ENCODE peak calls at places on chromosomes 13 and 19, in seven cellular contexts. One of them, this sample, is unnamed.

GRCh38 chr19:7272856-7273578 is 21.2 kb downstream of the INSR start:
- DNase-seq in transverse colon: no peak
- DNase-seq in cardiac muscle cell: peak
- DNase-seq in PC-3: no peak
- DNase-seq in CD8-positive, alpha-beta T cell: no peak
- DNase-seq in right lobe of liver: no peak
- DNase-seq in tibial artery: no peak
- DNase-seq in this sample: no peak

GRCh38 chr19:4977299-4978174 is 8.6 kb downstream of the KDM4B start:
- DNase-seq in tibial artery: peak
- DNase-seq in PC-3: no peak
- DNase-seq in CD8-positive, alpha-beta T cell: no peak
- DNase-seq in cardiac muscle cell: peak
- DNase-seq in right lobe of liver: peak
- DNase-seq in transverse colon: peak
- DNase-seq in this sample: no peak

GRCh38 chr13:96492758-96493157 is 402.9 kb downstream of the HS6ST3 start:
- DNase-seq in tibial artery: no peak
- DNase-seq in CD8-positive, alpha-beta T cell: no peak
- DNase-seq in right lobe of liver: no peak
- DNase-seq in PC-3: no peak
- DNase-seq in transverse colon: no peak
- DNase-seq in cardiac muscle cell: no peak
- DNase-seq in this sample: no peak

GRCh38 chr13:111904701-111905608 is 162.0 kb upstream of the SOX1 start:
- DNase-seq in transverse colon: no peak
- DNase-seq in cardiac muscle cell: no peak
- DNase-seq in PC-3: no peak
- DNase-seq in right lobe of liver: peak
- DNase-seq in CD8-positive, alpha-beta T cell: no peak
- DNase-seq in tibial artery: no peak
- DNase-seq in this sample: peak

GRCh38 chr19:29524201-29524911 is 1.4 kb upstream of the VSTM2B start:
- DNase-seq in CD8-positive, alpha-beta T cell: no peak
- DNase-seq in right lobe of liver: no peak
- DNase-seq in transverse colon: no peak
- DNase-seq in cardiac muscle cell: no peak
- DNase-seq in tibial artery: no peak
- DNase-seq in PC-3: no peak
- DNase-seq in this sample: no peak

GRCh38 chr19:7294571-7295212 is 478 bp upstream of the INSR start:
- DNase-seq in transverse colon: peak
- DNase-seq in cardiac muscle cell: peak
- DNase-seq in CD8-positive, alpha-beta T cell: no peak
- DNase-seq in PC-3: peak
- DNase-seq in tibial artery: peak
- DNase-seq in right lobe of liver: peak
- DNase-seq in this sample: no peak

GRCh38 chr13:77345150-77345780 is 18.4 kb upstream of the MYCBP2 start:
- DNase-seq in transverse colon: no peak
- DNase-seq in right lobe of liver: no peak
- DNase-seq in CD8-positive, alpha-beta T cell: no peak
- DNase-seq in cardiac muscle cell: no peak
- DNase-seq in tibial artery: no peak
- DNase-seq in PC-3: no peak
- DNase-seq in this sample: no peak

GRCh38 chr13:22893777-22894176 is 287.0 kb upstream of the SGCG start:
- DNase-seq in tibial artery: no peak
- DNase-seq in PC-3: no peak
- DNase-seq in transverse colon: no peak
- DNase-seq in cardiac muscle cell: no peak
- DNase-seq in right lobe of liver: no peak
- DNase-seq in CD8-positive, alpha-beta T cell: no peak
- DNase-seq in this sample: no peak

GRCh38 chr13:113458218-113459065 is 5.2 kb upstream of the ADPRHL1 start:
- DNase-seq in transverse colon: no peak
- DNase-seq in tibial artery: no peak
- DNase-seq in CD8-positive, alpha-beta T cell: no peak
- DNase-seq in right lobe of liver: peak
- DNase-seq in PC-3: no peak
- DNase-seq in cardiac muscle cell: peak
- DNase-seq in this sample: no peak

GRCh38 chr13:67147257-67148218 is 82.6 kb downstream of the PCDH9 start:
- DNase-seq in transverse colon: no peak
- DNase-seq in right lobe of liver: no peak
- DNase-seq in cardiac muscle cell: peak
- DNase-seq in PC-3: peak
- DNase-seq in tibial artery: no peak
- DNase-seq in CD8-positive, alpha-beta T cell: no peak
- DNase-seq in this sample: no peak

GRCh38 chr13:66640231-66640630 is 589.9 kb downstream of the PCDH9 start:
- DNase-seq in right lobe of liver: no peak
- DNase-seq in transverse colon: no peak
- DNase-seq in cardiac muscle cell: no peak
- DNase-seq in CD8-positive, alpha-beta T cell: no peak
- DNase-seq in tibial artery: no peak
- DNase-seq in PC-3: no peak
- DNase-seq in this sample: no peak

GRCh38 chr19:28836366-28836765 is 376.6 kb downstream of the UQCRFS1 start:
- DNase-seq in transverse colon: no peak
- DNase-seq in right lobe of liver: no peak
- DNase-seq in tibial artery: no peak
- DNase-seq in PC-3: no peak
- DNase-seq in CD8-positive, alpha-beta T cell: no peak
- DNase-seq in cardiac muscle cell: no peak
- DNase-seq in this sample: no peak

GRCh38 chr13:20127263-20127562 is 33.6 kb downstream of the GJA3 start:
- DNase-seq in right lobe of liver: no peak
- DNase-seq in transverse colon: no peak
- DNase-seq in tibial artery: no peak
- DNase-seq in PC-3: no peak
- DNase-seq in cardiac muscle cell: peak
- DNase-seq in CD8-positive, alpha-beta T cell: no peak
- DNase-seq in this sample: no peak

GRCh38 chr19:51735759-51736449 is 12.1 kb upstream of the HAS1 start:
- DNase-seq in transverse colon: peak
- DNase-seq in cardiac muscle cell: peak
- DNase-seq in right lobe of liver: peak
- DNase-seq in PC-3: no peak
- DNase-seq in CD8-positive, alpha-beta T cell: no peak
- DNase-seq in tibial artery: peak
- DNase-seq in this sample: no peak

GRCh38 chr19:23273022-23273593 is 22.9 kb upstream of the ZNF724 start:
- DNase-seq in tibial artery: peak
- DNase-seq in transverse colon: peak
- DNase-seq in PC-3: no peak
- DNase-seq in right lobe of liver: no peak
- DNase-seq in cardiac muscle cell: no peak
- DNase-seq in CD8-positive, alpha-beta T cell: no peak
- DNase-seq in this sample: no peak

GRCh38 chr13:93882086-93882651 is 597.3 kb downstream of the DCT start:
- DNase-seq in cardiac muscle cell: no peak
- DNase-seq in tibial artery: no peak
- DNase-seq in CD8-positive, alpha-beta T cell: no peak
- DNase-seq in PC-3: peak
- DNase-seq in transverse colon: no peak
- DNase-seq in right lobe of liver: no peak
- DNase-seq in this sample: no peak

GRCh38 chr19:16355293-16356043 is 30.8 kb downstream of the KLF2 start:
- DNase-seq in right lobe of liver: no peak
- DNase-seq in CD8-positive, alpha-beta T cell: no peak
- DNase-seq in PC-3: no peak
- DNase-seq in tibial artery: no peak
- DNase-seq in cardiac muscle cell: peak
- DNase-seq in transverse colon: no peak
- DNase-seq in this sample: no peak

GRCh38 chr13:112703935-112704633 is 14.2 kb downstream of the ATP11A start:
- DNase-seq in cardiac muscle cell: peak
- DNase-seq in right lobe of liver: peak
- DNase-seq in tibial artery: no peak
- DNase-seq in PC-3: no peak
- DNase-seq in CD8-positive, alpha-beta T cell: no peak
- DNase-seq in transverse colon: peak
- DNase-seq in this sample: no peak

GRCh38 chr13:112587767-112588489 is at the start of gene TUBGCP3:
- DNase-seq in right lobe of liver: peak
- DNase-seq in tibial artery: peak
- DNase-seq in PC-3: peak
- DNase-seq in cardiac muscle cell: peak
- DNase-seq in CD8-positive, alpha-beta T cell: peak
- DNase-seq in transverse colon: peak
- DNase-seq in this sample: peak

GRCh38 chr13:49711218-49711863 is 20.1 kb upstream of the EBPL start:
- DNase-seq in CD8-positive, alpha-beta T cell: no peak
- DNase-seq in right lobe of liver: no peak
- DNase-seq in tibial artery: no peak
- DNase-seq in transverse colon: no peak
- DNase-seq in PC-3: peak
- DNase-seq in cardiac muscle cell: peak
- DNase-seq in this sample: no peak

GRCh38 chr19:51750381-51751124 is 1.1 kb downstream of the FPR1 start:
- DNase-seq in transverse colon: no peak
- DNase-seq in tibial artery: no peak
- DNase-seq in right lobe of liver: no peak
- DNase-seq in CD8-positive, alpha-beta T cell: no peak
- DNase-seq in cardiac muscle cell: peak
- DNase-seq in PC-3: no peak
- DNase-seq in this sample: no peak

GRCh38 chr19:2949939-2950285 is 5.1 kb upstream of the ZNF77 start:
- DNase-seq in CD8-positive, alpha-beta T cell: no peak
- DNase-seq in tibial artery: peak
- DNase-seq in transverse colon: no peak
- DNase-seq in PC-3: peak
- DNase-seq in cardiac muscle cell: peak
- DNase-seq in right lobe of liver: no peak
- DNase-seq in this sample: no peak

GRCh38 chr19:2944775-2945574 is at the start of gene ZNF77:
- DNase-seq in PC-3: peak
- DNase-seq in right lobe of liver: peak
- DNase-seq in cardiac muscle cell: peak
- DNase-seq in transverse colon: peak
- DNase-seq in CD8-positive, alpha-beta T cell: peak
- DNase-seq in tibial artery: peak
- DNase-seq in this sample: peak

GRCh38 chr19:2945575-2946184 is 909 bp upstream of the ZNF77 start:
- DNase-seq in transverse colon: no peak
- DNase-seq in tibial artery: no peak
- DNase-seq in PC-3: no peak
- DNase-seq in right lobe of liver: no peak
- DNase-seq in cardiac muscle cell: no peak
- DNase-seq in CD8-positive, alpha-beta T cell: no peak
- DNase-seq in this sample: no peak

GRCh38 chr19:2942928-2943640 is 1.7 kb downstream of the ZNF77 start:
- DNase-seq in tibial artery: no peak
- DNase-seq in PC-3: no peak
- DNase-seq in cardiac muscle cell: no peak
- DNase-seq in right lobe of liver: no peak
- DNase-seq in transverse colon: no peak
- DNase-seq in CD8-positive, alpha-beta T cell: no peak
- DNase-seq in this sample: no peak

GRCh38 chr19:2944403-2944774 is 382 bp downstream of the ZNF77 start:
- DNase-seq in PC-3: no peak
- DNase-seq in CD8-positive, alpha-beta T cell: no peak
- DNase-seq in tibial artery: no peak
- DNase-seq in cardiac muscle cell: no peak
- DNase-seq in transverse colon: no peak
- DNase-seq in right lobe of liver: no peak
- DNase-seq in this sample: no peak
- H3K27ac ChIP-seq in PC-3: no peak
- H3K27ac ChIP-seq in CD8-positive, alpha-beta T cell: peak
- H3K27ac ChIP-seq in tibial artery: peak
- H3K27ac ChIP-seq in cardiac muscle cell: no peak
- H3K27ac ChIP-seq in transverse colon: peak
- H3K27ac ChIP-seq in right lobe of liver: peak
- H3K27ac ChIP-seq in this sample: no peak

DNA sequence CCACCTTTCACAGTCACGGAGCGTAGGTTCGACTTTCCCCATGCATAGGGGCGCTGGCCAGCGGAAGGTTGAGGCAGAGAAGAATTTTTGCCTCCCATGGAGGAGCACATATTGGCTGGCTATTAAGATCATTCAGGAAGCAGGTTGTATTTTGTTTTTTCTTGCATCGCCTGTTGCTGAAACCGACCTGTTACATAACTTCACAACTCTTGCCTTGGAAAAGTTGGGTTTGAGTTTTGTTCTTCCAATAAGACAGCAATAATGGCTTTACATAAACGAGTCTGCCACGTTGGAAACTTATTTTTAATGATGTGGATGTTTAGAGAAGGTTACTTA is 1.4 kb downstream of the UPF1 start:
- DNase-seq in tibial artery: no peak
- DNase-seq in right lobe of liver: no peak
- DNase-seq in cardiac muscle cell: no peak
- DNase-seq in PC-3: peak
- DNase-seq in transverse colon: no peak
- DNase-seq in CD8-positive, alpha-beta T cell: no peak
- DNase-seq in this sample: no peak
- H3K27ac ChIP-seq in tibial artery: peak
- H3K27ac ChIP-seq in right lobe of liver: peak
- H3K27ac ChIP-seq in cardiac muscle cell: peak
- H3K27ac ChIP-seq in PC-3: no peak
- H3K27ac ChIP-seq in transverse colon: peak
- H3K27ac ChIP-seq in CD8-positive, alpha-beta T cell: peak
- H3K27ac ChIP-seq in this sample: peak

DNA sequence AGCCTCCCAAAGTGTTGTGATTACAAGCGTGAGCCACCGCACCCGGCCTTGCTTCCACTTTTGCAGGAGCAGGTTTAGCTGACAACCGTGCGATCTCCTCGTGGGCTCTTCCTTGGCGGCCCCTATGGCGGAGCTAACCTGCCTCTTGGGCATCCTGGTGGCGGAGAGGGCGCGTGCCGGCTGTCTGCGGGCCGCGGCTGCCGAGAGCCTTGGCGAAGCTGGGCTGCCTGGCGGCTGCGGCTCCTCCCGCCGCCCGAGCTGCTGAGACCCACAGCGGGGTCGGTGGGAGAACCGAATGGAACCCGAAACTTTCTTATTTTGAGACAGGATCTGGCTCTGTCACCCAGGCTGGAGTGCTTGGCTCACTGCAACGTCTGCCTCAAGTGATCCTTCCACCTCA is 55.7 kb downstream of the NLRP12 start:
- DNase-seq in CD8-positive, alpha-beta T cell: no peak
- DNase-seq in cardiac muscle cell: no peak
- DNase-seq in PC-3: no peak
- DNase-seq in tibial artery: no peak
- DNase-seq in transverse colon: no peak
- DNase-seq in right lobe of liver: no peak
- DNase-seq in this sample: no peak
- H3K27ac ChIP-seq in CD8-positive, alpha-beta T cell: no peak
- H3K27ac ChIP-seq in cardiac muscle cell: no peak
- H3K27ac ChIP-seq in PC-3: no peak
- H3K27ac ChIP-seq in tibial artery: no peak
- H3K27ac ChIP-seq in transverse colon: no peak
- H3K27ac ChIP-seq in right lobe of liver: peak
- H3K27ac ChIP-seq in this sample: no peak

DNA sequence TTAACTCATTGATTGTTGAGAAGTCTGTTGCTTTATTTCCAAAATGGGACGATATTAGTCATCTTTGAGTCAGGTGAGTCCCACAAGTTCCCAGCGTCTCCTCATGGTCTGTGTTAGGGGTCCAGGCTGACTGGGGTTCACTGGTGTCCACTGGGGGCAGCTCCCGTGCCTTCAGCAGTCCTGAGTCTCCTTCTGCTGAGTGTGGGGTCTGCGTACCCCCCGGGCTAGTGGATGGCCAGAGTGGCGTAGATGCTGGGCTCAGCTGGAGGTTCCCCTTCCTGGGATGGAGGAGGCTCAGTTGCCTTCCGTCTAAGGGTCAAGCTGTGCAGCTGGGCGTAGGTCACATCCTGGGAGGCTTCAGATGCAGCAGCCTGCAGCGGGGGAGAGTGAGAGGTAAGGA is 5.9 kb downstream of the LILRB3 start:
- DNase-seq in cardiac muscle cell: no peak
- DNase-seq in PC-3: no peak
- DNase-seq in right lobe of liver: no peak
- DNase-seq in CD8-positive, alpha-beta T cell: no peak
- DNase-seq in transverse colon: no peak
- DNase-seq in tibial artery: no peak
- DNase-seq in this sample: no peak
- H3K27ac ChIP-seq in cardiac muscle cell: no peak
- H3K27ac ChIP-seq in PC-3: no peak
- H3K27ac ChIP-seq in right lobe of liver: no peak
- H3K27ac ChIP-seq in CD8-positive, alpha-beta T cell: no peak
- H3K27ac ChIP-seq in transverse colon: no peak
- H3K27ac ChIP-seq in tibial artery: no peak
- H3K27ac ChIP-seq in this sample: no peak

This sample was measured in RWPE2.